ENCODE peak calls at places on chromosomes 2 and 18, in six cellular contexts. One of them, this sample, is unnamed.

GRCh38 chr2:226489765-226490164 is 309.9 kb downstream of the IRS1 start:
- DNase-seq in HepG2: no peak
- DNase-seq in A549: peak
- DNase-seq in GM12878: peak
- DNase-seq in endothelial cell of umbilical vein: no peak
- DNase-seq in K562: no peak
- DNase-seq in this sample: no peak

GRCh38 chr2:85648619-85649018 is 19.4 kb downstream of the SFTPB start:
- DNase-seq in HepG2: no peak
- DNase-seq in A549: peak
- DNase-seq in GM12878: no peak
- DNase-seq in endothelial cell of umbilical vein: peak
- DNase-seq in K562: peak
- DNase-seq in this sample: peak

GRCh38 chr2:138391956-138392355 is 109.6 kb upstream of the SPOPL start:
- DNase-seq in HepG2: no peak
- DNase-seq in A549: no peak
- DNase-seq in GM12878: no peak
- DNase-seq in endothelial cell of umbilical vein: no peak
- DNase-seq in K562: no peak
- DNase-seq in this sample: no peak

GRCh38 chr2:11738589-11739436 is 7.6 kb upstream of the LPIN1 start:
- DNase-seq in HepG2: peak
- DNase-seq in A549: peak
- DNase-seq in GM12878: no peak
- DNase-seq in endothelial cell of umbilical vein: peak
- DNase-seq in K562: peak
- DNase-seq in this sample: peak

GRCh38 chr2:48305569-48305968 is 224.4 kb upstream of the STON1 start:
- DNase-seq in HepG2: peak
- DNase-seq in A549: no peak
- DNase-seq in GM12878: no peak
- DNase-seq in endothelial cell of umbilical vein: no peak
- DNase-seq in K562: no peak
- DNase-seq in this sample: no peak

GRCh38 chr2:26704441-26704977 is 12.0 kb downstream of the KCNK3 start:
- DNase-seq in HepG2: no peak
- DNase-seq in A549: no peak
- DNase-seq in GM12878: no peak
- DNase-seq in endothelial cell of umbilical vein: no peak
- DNase-seq in K562: no peak
- DNase-seq in this sample: no peak

GRCh38 chr18:13564579-13564978 is 161.8 kb downstream of the FAM210A start:
- DNase-seq in HepG2: no peak
- DNase-seq in A549: no peak
- DNase-seq in GM12878: no peak
- DNase-seq in endothelial cell of umbilical vein: no peak
- DNase-seq in K562: no peak
- DNase-seq in this sample: no peak

GRCh38 chr2:31962757-31963361 is 47.9 kb downstream of the MEMO1 start:
- DNase-seq in HepG2: no peak
- DNase-seq in A549: no peak
- DNase-seq in GM12878: no peak
- DNase-seq in endothelial cell of umbilical vein: no peak
- DNase-seq in K562: no peak
- DNase-seq in this sample: no peak

GRCh38 chr2:195531754-195532153 is 125.3 kb upstream of the SLC39A10 start:
- DNase-seq in HepG2: no peak
- DNase-seq in A549: no peak
- DNase-seq in GM12878: no peak
- DNase-seq in endothelial cell of umbilical vein: no peak
- DNase-seq in K562: no peak
- DNase-seq in this sample: no peak

GRCh38 chr2:236527198-236527640 is 42.4 kb upstream of the ACKR3 start:
- DNase-seq in HepG2: no peak
- DNase-seq in A549: no peak
- DNase-seq in GM12878: no peak
- DNase-seq in endothelial cell of umbilical vein: no peak
- DNase-seq in K562: no peak
- DNase-seq in this sample: no peak

GRCh38 chr2:42854207-42854818 is 61.9 kb upstream of the HAAO start:
- DNase-seq in HepG2: peak
- DNase-seq in A549: no peak
- DNase-seq in GM12878: no peak
- DNase-seq in endothelial cell of umbilical vein: no peak
- DNase-seq in K562: no peak
- DNase-seq in this sample: no peak

GRCh38 chr2:102509749-102510148 is 36.7 kb downstream of the SLC9A4 start:
- DNase-seq in HepG2: no peak
- DNase-seq in A549: no peak
- DNase-seq in GM12878: no peak
- DNase-seq in endothelial cell of umbilical vein: peak
- DNase-seq in K562: no peak
- DNase-seq in this sample: peak

GRCh38 chr2:70565039-70565731 is 11.6 kb upstream of the TGFA start:
- DNase-seq in HepG2: peak
- DNase-seq in A549: no peak
- DNase-seq in GM12878: no peak
- DNase-seq in endothelial cell of umbilical vein: no peak
- DNase-seq in K562: no peak
- DNase-seq in this sample: no peak

GRCh38 chr18:24115628-24116027 is 23.2 kb upstream of the CABYR start:
- DNase-seq in HepG2: no peak
- DNase-seq in A549: no peak
- DNase-seq in GM12878: no peak
- DNase-seq in endothelial cell of umbilical vein: no peak
- DNase-seq in K562: no peak
- DNase-seq in this sample: peak

GRCh38 chr2:196729418-196729817 is 70.1 kb downstream of the GTF3C3 start:
- DNase-seq in HepG2: peak
- DNase-seq in A549: no peak
- DNase-seq in GM12878: no peak
- DNase-seq in endothelial cell of umbilical vein: no peak
- DNase-seq in K562: no peak
- DNase-seq in this sample: no peak

GRCh38 chr2:40734797-40735196 is 282.9 kb upstream of the SLC8A1 start:
- DNase-seq in HepG2: no peak
- DNase-seq in A549: no peak
- DNase-seq in GM12878: no peak
- DNase-seq in endothelial cell of umbilical vein: no peak
- DNase-seq in K562: no peak
- DNase-seq in this sample: no peak

GRCh38 chr2:4715065-4715464 is 977.1 kb upstream of the SOX11 start:
- DNase-seq in HepG2: no peak
- DNase-seq in A549: no peak
- DNase-seq in GM12878: no peak
- DNase-seq in endothelial cell of umbilical vein: peak
- DNase-seq in K562: no peak
- DNase-seq in this sample: peak

GRCh38 chr2:96538487-96539214 is 2.1 kb downstream of the ARID5A start:
- DNase-seq in HepG2: peak
- DNase-seq in A549: no peak
- DNase-seq in GM12878: peak
- DNase-seq in endothelial cell of umbilical vein: peak
- DNase-seq in K562: no peak
- DNase-seq in this sample: peak

GRCh38 chr18:32930695-32931301 is 158.0 kb upstream of the KLHL14 start:
- DNase-seq in HepG2: peak
- DNase-seq in A549: peak
- DNase-seq in GM12878: no peak
- DNase-seq in endothelial cell of umbilical vein: peak
- DNase-seq in K562: peak
- DNase-seq in this sample: peak

GRCh38 chr2:176814740-176815367 is 397.7 kb upstream of the HNRNPA3 start:
- DNase-seq in HepG2: peak
- DNase-seq in A549: peak
- DNase-seq in GM12878: peak
- DNase-seq in endothelial cell of umbilical vein: peak
- DNase-seq in K562: peak
- DNase-seq in this sample: peak

GRCh38 chr18:51878724-51879123 is 461.3 kb upstream of the DCC start:
- DNase-seq in HepG2: no peak
- DNase-seq in A549: no peak
- DNase-seq in GM12878: no peak
- DNase-seq in endothelial cell of umbilical vein: no peak
- DNase-seq in K562: no peak
- DNase-seq in this sample: no peak

GRCh38 chr2:150480971-150481830 is 6.3 kb downstream of the RND3 start:
- DNase-seq in HepG2: no peak
- DNase-seq in A549: no peak
- DNase-seq in GM12878: no peak
- DNase-seq in endothelial cell of umbilical vein: peak
- DNase-seq in K562: no peak
- DNase-seq in this sample: no peak
- TF ChIP-seq POLR2A in HepG2: no peak
- TF ChIP-seq POLR2A in A549: no peak
- TF ChIP-seq POLR2A in GM12878: no peak
- TF ChIP-seq POLR2A in endothelial cell of umbilical vein: no peak
- TF ChIP-seq POLR2A in K562: no peak
- TF ChIP-seq POLR2A in this sample: no peak

GRCh38 chr2:14817848-14818247 is 185.3 kb downstream of the LRATD1 start:
- DNase-seq in HepG2: no peak
- DNase-seq in A549: no peak
- DNase-seq in GM12878: no peak
- DNase-seq in endothelial cell of umbilical vein: no peak
- DNase-seq in K562: no peak
- DNase-seq in this sample: no peak

GRCh38 chr2:14816069-14816738 is 183.7 kb downstream of the LRATD1 start:
- DNase-seq in HepG2: no peak
- DNase-seq in A549: no peak
- DNase-seq in GM12878: no peak
- DNase-seq in endothelial cell of umbilical vein: no peak
- DNase-seq in K562: no peak
- DNase-seq in this sample: no peak

GRCh38 chr2:14815201-14815600 is 182.7 kb downstream of the LRATD1 start:
- DNase-seq in HepG2: no peak
- DNase-seq in A549: no peak
- DNase-seq in GM12878: no peak
- DNase-seq in endothelial cell of umbilical vein: no peak
- DNase-seq in K562: no peak
- DNase-seq in this sample: no peak
- TF ChIP-seq MYC in HepG2: no peak
- TF ChIP-seq MYC in A549: no peak
- TF ChIP-seq MYC in GM12878: no peak
- TF ChIP-seq MYC in endothelial cell of umbilical vein: no peak
- TF ChIP-seq MYC in K562: no peak
- TF ChIP-seq MYC in this sample: no peak

GRCh38 chr18:292271-292670 is 24.4 kb upstream of the THOC1 start:
- DNase-seq in HepG2: no peak
- DNase-seq in A549: no peak
- DNase-seq in GM12878: no peak
- DNase-seq in endothelial cell of umbilical vein: peak
- DNase-seq in K562: no peak
- DNase-seq in this sample: peak

GRCh38 chr18:297936-298335 is 30.1 kb upstream of the THOC1 start:
- DNase-seq in HepG2: no peak
- DNase-seq in A549: no peak
- DNase-seq in GM12878: no peak
- DNase-seq in endothelial cell of umbilical vein: no peak
- DNase-seq in K562: no peak
- DNase-seq in this sample: no peak

GRCh38 chr18:295756-296155 is 27.9 kb upstream of the THOC1 start:
- DNase-seq in HepG2: no peak
- DNase-seq in A549: no peak
- DNase-seq in GM12878: no peak
- DNase-seq in endothelial cell of umbilical vein: peak
- DNase-seq in K562: no peak
- DNase-seq in this sample: no peak

DNA sequence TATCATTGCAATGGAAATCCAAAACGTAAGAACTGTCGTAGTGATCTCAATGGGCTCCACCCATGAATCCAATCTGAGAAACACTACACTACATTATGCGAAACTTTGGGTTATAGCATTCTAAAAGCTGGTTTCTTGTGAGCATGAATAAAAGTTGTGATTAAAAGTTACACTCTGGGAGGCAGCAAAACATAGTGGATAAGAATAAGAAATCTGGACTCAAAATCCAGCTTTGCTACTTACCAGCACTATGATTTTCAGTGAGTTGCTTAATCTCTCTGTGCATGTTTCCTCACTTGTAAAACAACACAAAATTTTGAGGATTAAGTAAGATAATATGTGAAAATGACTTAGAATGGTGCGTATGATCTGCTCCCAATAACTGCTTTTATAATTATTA is 25.7 kb upstream of the THOC1 start:
- DNase-seq in HepG2: no peak
- DNase-seq in A549: no peak
- DNase-seq in GM12878: no peak
- DNase-seq in endothelial cell of umbilical vein: peak
- DNase-seq in K562: no peak
- DNase-seq in this sample: no peak
- TF ChIP-seq CTCF in HepG2: no peak
- TF ChIP-seq CTCF in A549: no peak
- TF ChIP-seq CTCF in GM12878: no peak
- TF ChIP-seq CTCF in endothelial cell of umbilical vein: no peak
- TF ChIP-seq CTCF in K562: no peak
- TF ChIP-seq CTCF in this sample: no peak

DNA sequence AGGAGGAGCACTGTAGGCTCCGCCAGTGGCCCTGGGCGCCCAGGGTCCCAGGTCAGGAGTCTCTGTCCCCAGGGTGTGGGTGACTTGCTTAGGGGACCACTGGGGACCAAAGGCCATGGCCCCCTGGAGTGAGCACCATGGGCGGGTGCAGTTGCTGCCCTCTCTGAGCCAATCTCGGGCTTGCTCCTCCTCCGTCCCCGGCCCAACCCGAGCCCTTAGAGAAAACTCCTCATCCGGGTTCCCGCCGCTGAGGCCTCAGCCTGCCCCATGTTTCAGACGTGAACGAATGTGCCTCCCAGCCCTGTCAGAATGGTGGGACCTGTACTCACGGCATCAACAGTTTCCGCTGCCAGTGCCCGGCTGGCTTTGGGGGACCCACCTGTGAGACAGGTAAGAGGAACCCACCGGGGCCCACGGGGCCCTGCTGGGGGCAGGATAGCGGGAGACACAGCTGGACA is 38.6 kb downstream of the SNED1 start:
- DNase-seq in HepG2: no peak
- DNase-seq in A549: no peak
- DNase-seq in GM12878: peak
- DNase-seq in endothelial cell of umbilical vein: no peak
- DNase-seq in K562: no peak
- DNase-seq in this sample: no peak
- TF ChIP-seq POLR2A in HepG2: no peak
- TF ChIP-seq POLR2A in A549: no peak
- TF ChIP-seq POLR2A in GM12878: peak
- TF ChIP-seq POLR2A in endothelial cell of umbilical vein: no peak
- TF ChIP-seq POLR2A in K562: no peak
- TF ChIP-seq POLR2A in this sample: no peak